ENCODE peak calls at places on chromosomes 7 and 10, in four cellular contexts. One of them, this sample, is unnamed.

GRCh38 chr10:103192451-103193106 is 493 bp downstream of the NT5C2 start:
- DNase-seq in HCT116: peak
- DNase-seq in K562: no peak
- DNase-seq in HepG2: peak
- DNase-seq in this sample: peak

GRCh38 chr10:124165827-124166226 is 72.4 kb upstream of the CHST15 start:
- DNase-seq in HepG2: no peak
- DNase-seq in K562: no peak
- DNase-seq in HCT116: no peak
- DNase-seq in this sample: no peak

GRCh38 chr7:157658851-157659412 is 322.1 kb downstream of the DNAJB6 start:
- DNase-seq in HCT116: no peak
- DNase-seq in HepG2: no peak
- DNase-seq in K562: no peak
- DNase-seq in this sample: no peak

GRCh38 chr10:119408969-119409371 is 133.5 kb downstream of the RGS10 start:
- DNase-seq in HepG2: peak
- DNase-seq in K562: no peak
- DNase-seq in HCT116: no peak
- DNase-seq in this sample: no peak

GRCh38 chr10:91604936-91605534 is 27.8 kb downstream of the PPP1R3C start:
- DNase-seq in HCT116: no peak
- DNase-seq in K562: no peak
- DNase-seq in HepG2: no peak
- DNase-seq in this sample: no peak

GRCh38 chr10:48506147-48506917 is 98.5 kb downstream of the ARHGAP22 start:
- DNase-seq in HepG2: peak
- DNase-seq in K562: peak
- DNase-seq in HCT116: peak
- DNase-seq in this sample: no peak

GRCh38 chr10:42367532-42368230 is 270.7 kb downstream of the ZNF33B start:
- DNase-seq in K562: peak
- DNase-seq in HCT116: no peak
- DNase-seq in HepG2: no peak
- DNase-seq in this sample: no peak

GRCh38 chr7:158487546-158488224 is 99.9 kb downstream of the PTPRN2 start:
- DNase-seq in K562: no peak
- DNase-seq in HCT116: no peak
- DNase-seq in HepG2: no peak
- DNase-seq in this sample: no peak

GRCh38 chr7:116785851-116786250 is 76.5 kb upstream of the CAPZA2 start:
- DNase-seq in K562: no peak
- DNase-seq in HepG2: no peak
- DNase-seq in HCT116: no peak
- DNase-seq in this sample: no peak

GRCh38 chr7:27191081-27191715 is 6.2 kb upstream of the HOXA11 start:
- DNase-seq in HCT116: no peak
- DNase-seq in K562: no peak
- DNase-seq in HepG2: no peak
- DNase-seq in this sample: no peak

GRCh38 chr7:139699640-139700504 is 77.9 kb downstream of the HIPK2 start:
- DNase-seq in K562: peak
- DNase-seq in HCT116: no peak
- DNase-seq in HepG2: no peak
- DNase-seq in this sample: no peak

GRCh38 chr7:94907420-94908203 is at the start of gene PPP1R9A:
- DNase-seq in HCT116: peak
- DNase-seq in K562: no peak
- DNase-seq in HepG2: peak
- DNase-seq in this sample: peak

GRCh38 chr7:81768951-81769778 is 682 bp downstream of the HGF start:
- DNase-seq in K562: no peak
- DNase-seq in HCT116: no peak
- DNase-seq in HepG2: no peak
- DNase-seq in this sample: no peak

GRCh38 chr10:57849726-57850357 is 417.9 kb downstream of the IPMK start:
- DNase-seq in HepG2: no peak
- DNase-seq in K562: no peak
- DNase-seq in HCT116: no peak
- DNase-seq in this sample: no peak

GRCh38 chr7:140656548-140657515 is 15.9 kb upstream of the ADCK2 start:
- DNase-seq in HepG2: peak
- DNase-seq in K562: no peak
- DNase-seq in HCT116: no peak
- DNase-seq in this sample: no peak

GRCh38 chr7:102292813-102293798 is 6.4 kb downstream of the SH2B2 start:
- DNase-seq in K562: peak
- DNase-seq in HepG2: no peak
- DNase-seq in HCT116: no peak
- DNase-seq in this sample: no peak

GRCh38 chr7:128192497-128193142 is 48.5 kb upstream of the LEP start:
- DNase-seq in HepG2: no peak
- DNase-seq in HCT116: no peak
- DNase-seq in K562: no peak
- DNase-seq in this sample: no peak

GRCh38 chr7:5429253-5429856 is 5.7 kb upstream of the TNRC18 start:
- DNase-seq in K562: peak
- DNase-seq in HepG2: peak
- DNase-seq in HCT116: no peak
- DNase-seq in this sample: peak

GRCh38 chr7:120582916-120583315 is 275.0 kb downstream of the TSPAN12 start:
- DNase-seq in HCT116: no peak
- DNase-seq in K562: no peak
- DNase-seq in HepG2: no peak
- DNase-seq in this sample: no peak

GRCh38 chr10:128095023-128095752 is 31.0 kb downstream of the MKI67 start:
- DNase-seq in HCT116: peak
- DNase-seq in K562: no peak
- DNase-seq in HepG2: no peak
- DNase-seq in this sample: no peak

GRCh38 chr7:141483044-141483443 is 68.2 kb upstream of the AGK start:
- DNase-seq in K562: no peak
- DNase-seq in HepG2: peak
- DNase-seq in HCT116: no peak
- DNase-seq in this sample: no peak

GRCh38 chr10:7409732-7410168 is 1.1 kb downstream of the SFMBT2 start:
- DNase-seq in HepG2: no peak
- DNase-seq in K562: peak
- DNase-seq in HCT116: no peak
- DNase-seq in this sample: no peak

GRCh38 chr7:81190997-81191747 is 272.3 kb upstream of the SEMA3C start:
- DNase-seq in K562: no peak
- DNase-seq in HCT116: peak
- DNase-seq in HepG2: peak
- DNase-seq in this sample: no peak

GRCh38 chr7:128940494-128941322 is 3.0 kb downstream of the IRF5 start:
- DNase-seq in HCT116: no peak
- DNase-seq in HepG2: no peak
- DNase-seq in K562: no peak
- DNase-seq in this sample: peak

GRCh38 chr10:51176976-51177690 is 102.8 kb downstream of the PRKG1 start:
- DNase-seq in K562: no peak
- DNase-seq in HepG2: no peak
- DNase-seq in HCT116: no peak
- DNase-seq in this sample: no peak

GRCh38 chr7:157989611-157990010 is 598.0 kb downstream of the PTPRN2 start:
- DNase-seq in HCT116: no peak
- DNase-seq in K562: no peak
- DNase-seq in HepG2: no peak
- DNase-seq in this sample: no peak

GRCh38 chr10:178208-178607 is 43.0 kb downstream of the ZMYND11 start:
- DNase-seq in K562: no peak
- DNase-seq in HepG2: peak
- DNase-seq in HCT116: peak
- DNase-seq in this sample: no peak

GRCh38 chr7:31114593-31115343 is 62.7 kb downstream of the ADCYAP1R1 start:
- DNase-seq in HepG2: no peak
- DNase-seq in HCT116: no peak
- DNase-seq in K562: no peak
- DNase-seq in this sample: no peak

GRCh38 chr10:89450901-89451300 is 36.5 kb downstream of the IFIT5 start:
- DNase-seq in K562: no peak
- DNase-seq in HepG2: no peak
- DNase-seq in HCT116: no peak
- DNase-seq in this sample: no peak
- TF ChIP-seq FOSL1 in K562: no peak
- TF ChIP-seq FOSL1 in HepG2: no peak
- TF ChIP-seq FOSL1 in HCT116: no peak
- TF ChIP-seq FOSL1 in this sample: no peak

GRCh38 chr7:26085771-26086170 is 66.2 kb upstream of the NFE2L3 start:
- DNase-seq in K562: no peak
- DNase-seq in HepG2: no peak
- DNase-seq in HCT116: no peak
- DNase-seq in this sample: no peak

GRCh38 chr7:26084418-26084817 is 67.6 kb upstream of the NFE2L3 start:
- DNase-seq in HepG2: no peak
- DNase-seq in HCT116: no peak
- DNase-seq in K562: no peak
- DNase-seq in this sample: no peak

GRCh38 chr7:26087321-26088091 is 64.5 kb upstream of the NFE2L3 start:
- DNase-seq in K562: no peak
- DNase-seq in HepG2: no peak
- DNase-seq in HCT116: no peak
- DNase-seq in this sample: no peak

GRCh38 chr7:26081627-26082026 is 70.4 kb upstream of the NFE2L3 start:
- DNase-seq in K562: no peak
- DNase-seq in HCT116: no peak
- DNase-seq in HepG2: peak
- DNase-seq in this sample: no peak

DNA sequence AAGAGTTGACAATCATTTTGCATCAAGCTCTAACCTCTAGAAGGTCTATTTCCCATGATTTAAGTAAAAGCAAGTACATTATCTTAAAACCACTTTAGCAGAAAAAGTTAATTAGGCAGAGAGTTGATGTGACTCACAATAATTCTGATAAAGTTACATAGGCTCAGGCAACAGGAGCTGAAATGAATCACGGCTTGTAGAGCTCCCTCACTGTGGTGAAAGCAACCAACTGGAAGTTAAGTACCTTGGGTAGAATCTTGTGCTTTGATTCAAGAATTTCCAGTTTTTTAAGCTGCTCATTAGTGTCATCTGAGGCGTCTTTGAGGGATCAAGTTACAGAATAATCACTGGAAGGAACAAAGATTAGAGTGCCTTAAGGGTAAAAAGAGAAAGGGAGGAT is 68.9 kb upstream of the NFE2L3 start:
- DNase-seq in K562: no peak
- DNase-seq in HepG2: no peak
- DNase-seq in HCT116: no peak
- DNase-seq in this sample: no peak
- TF ChIP-seq FOSL1 in K562: no peak
- TF ChIP-seq FOSL1 in HepG2: no peak
- TF ChIP-seq FOSL1 in HCT116: no peak
- TF ChIP-seq FOSL1 in this sample: no peak

GRCh38 chr7:88218836-88219605 is 817 bp downstream of the SRI start:
- DNase-seq in HepG2: no peak
- DNase-seq in HCT116: no peak
- DNase-seq in K562: peak
- DNase-seq in this sample: no peak
- TF ChIP-seq FOSL1 in HepG2: no peak
- TF ChIP-seq FOSL1 in HCT116: no peak
- TF ChIP-seq FOSL1 in K562: no peak
- TF ChIP-seq FOSL1 in this sample: no peak

GRCh38 chr7:50682573-50682972 is 100.1 kb downstream of the GRB10 start:
- DNase-seq in HCT116: no peak
- DNase-seq in HepG2: no peak
- DNase-seq in K562: no peak
- DNase-seq in this sample: no peak
- TF ChIP-seq FOSL1 in HCT116: no peak
- TF ChIP-seq FOSL1 in HepG2: no peak
- TF ChIP-seq FOSL1 in K562: no peak
- TF ChIP-seq FOSL1 in this sample: no peak

GRCh38 chr10:125564570-125564969 is 118.4 kb downstream of the TEX36 start:
- DNase-seq in HCT116: no peak
- DNase-seq in HepG2: no peak
- DNase-seq in K562: no peak
- DNase-seq in this sample: no peak

GRCh38 chr10:125559210-125559609 is 123.8 kb downstream of the TEX36 start:
- DNase-seq in HCT116: no peak
- DNase-seq in HepG2: no peak
- DNase-seq in K562: no peak
- DNase-seq in this sample: no peak

GRCh38 chr10:125560947-125561346 is 122.0 kb downstream of the TEX36 start:
- DNase-seq in HCT116: no peak
- DNase-seq in K562: no peak
- DNase-seq in HepG2: no peak
- DNase-seq in this sample: no peak

GRCh38 chr10:125567529-125567928 is 115.4 kb downstream of the TEX36 start:
- DNase-seq in K562: no peak
- DNase-seq in HepG2: no peak
- DNase-seq in HCT116: no peak
- DNase-seq in this sample: no peak

GRCh38 chr10:125562737-125563136 is 120.2 kb downstream of the TEX36 start:
- DNase-seq in HepG2: no peak
- DNase-seq in HCT116: peak
- DNase-seq in K562: peak
- DNase-seq in this sample: no peak
- TF ChIP-seq FOSL1 in HepG2: no peak
- TF ChIP-seq FOSL1 in HCT116: no peak
- TF ChIP-seq FOSL1 in K562: no peak
- TF ChIP-seq FOSL1 in this sample: no peak

DNA sequence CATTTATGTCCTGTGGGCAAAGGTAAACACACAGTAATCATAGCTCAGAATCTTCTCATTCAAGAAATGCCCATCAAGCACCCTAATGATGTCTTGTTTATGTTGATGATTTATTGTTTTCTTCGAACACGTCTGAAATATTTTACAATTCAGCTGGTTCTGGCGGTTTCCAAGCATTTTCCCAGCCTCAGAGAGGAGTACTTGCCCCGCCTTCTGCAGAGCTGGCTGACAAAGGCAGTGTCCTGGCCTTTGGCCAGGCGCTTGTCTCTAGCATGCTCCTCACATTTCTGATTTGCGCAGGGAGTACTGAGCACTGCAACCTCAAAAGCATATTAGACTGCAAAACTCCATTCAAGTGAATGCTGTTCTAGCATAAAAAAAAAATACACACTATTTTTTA is 314.2 kb upstream of the GNAI1 start:
- DNase-seq in HepG2: no peak
- DNase-seq in K562: no peak
- DNase-seq in HCT116: no peak
- DNase-seq in this sample: no peak
- TF ChIP-seq FOSL1 in HepG2: no peak
- TF ChIP-seq FOSL1 in K562: no peak
- TF ChIP-seq FOSL1 in HCT116: no peak
- TF ChIP-seq FOSL1 in this sample: no peak

GRCh38 chr10:110486680-110487410 is 10.9 kb upstream of the DUSP5 start:
- DNase-seq in HCT116: no peak
- DNase-seq in HepG2: no peak
- DNase-seq in K562: no peak
- DNase-seq in this sample: no peak
- TF ChIP-seq FOSL1 in HCT116: no peak
- TF ChIP-seq FOSL1 in HepG2: no peak
- TF ChIP-seq FOSL1 in K562: no peak
- TF ChIP-seq FOSL1 in this sample: no peak

GRCh38 chr10:30784896-30785605 is 155.5 kb upstream of the LYZL2 start:
- DNase-seq in HCT116: no peak
- DNase-seq in K562: no peak
- DNase-seq in HepG2: no peak
- DNase-seq in this sample: peak
- TF ChIP-seq FOSL1 in HCT116: no peak
- TF ChIP-seq FOSL1 in K562: no peak
- TF ChIP-seq FOSL1 in HepG2: no peak
- TF ChIP-seq FOSL1 in this sample: no peak

This sample was measured in H1.